ENCODE peak calls at places on chromosomes 7 and 10, in eight cellular contexts. U is ureter; P is NCI-H1092 treated with DMSO at 0.1 percent for 48 hours; K is MM.1S; I is Peyer's patch; Q is AG04450; M is activated naive CD4-positive, alpha-beta T cell treated with Interleukin-2 at 50 U/mL for 16 hours; W is chondrocyte. J is an unnamed sample.

GRCh38 chr7:77903597-77903996 is 105.0 kb downstream of the PHTF2 start:
- DNase-seq in M (peak), I (no peak), K (no peak), W (no peak), P (no peak), Q (no peak), U (no peak), J (no peak)

GRCh38 chr10:1151071-1152033 is 95.2 kb downstream of the WDR37 start:
- DNase-seq in U (no peak), K (no peak), M (no peak), W (peak), P (no peak), Q (no peak), I (no peak), J (peak)

GRCh38 chr7:117597755-117598154 is 117.9 kb downstream of the CFTR start:
- DNase-seq in K (no peak), Q (no peak), U (no peak), W (no peak), P (no peak), M (no peak), I (no peak), J (no peak)

GRCh38 chr10:29588640-29589421 is 45.9 kb downstream of the SVIL start:
- DNase-seq in U (no peak), M (no peak), P (no peak), W (no peak), I (no peak), Q (no peak), K (no peak), J (peak)

GRCh38 chr10:62029401-62029800 is 127.9 kb downstream of the ARID5B start:
- DNase-seq in W (no peak), M (no peak), U (no peak), K (no peak), I (no peak), Q (no peak), P (no peak), J (no peak)

GRCh38 chr7:94561841-94562514 is 52.4 kb downstream of the CASD1 start:
- DNase-seq in M (no peak), I (no peak), W (no peak), Q (no peak), P (no peak), K (no peak), U (no peak), J (no peak)

GRCh38 chr10:67668448-67668847 is 27.5 kb downstream of the CTNNA3 start:
- DNase-seq in Q (no peak), I (no peak), M (no peak), W (no peak), U (no peak), K (no peak), P (no peak), J (no peak)

GRCh38 chr7:21198929-21199328 is 229.0 kb upstream of the SP4 start:
- DNase-seq in U (no peak), K (no peak), Q (no peak), W (no peak), I (no peak), P (no peak), M (no peak), J (no peak)

GRCh38 chr7:155979994-155980393 is 167.7 kb upstream of the SHH start:
- DNase-seq in M (no peak), W (peak), I (peak), Q (no peak), P (no peak), U (no peak), K (no peak), J (peak)

GRCh38 chr10:92486637-92487036 is 87.3 kb downstream of the IDE start:
- DNase-seq in Q (no peak), I (no peak), P (no peak), U (no peak), K (no peak), W (no peak), M (no peak), J (no peak)

GRCh38 chr7:47508389-47509380 is 73.2 kb downstream of the TNS3 start:
- DNase-seq in K (no peak), I (no peak), M (no peak), U (no peak), W (peak), P (no peak), Q (no peak), J (no peak)

GRCh38 chr7:54398863-54399262 is 143.3 kb upstream of the VSTM2A start:
- DNase-seq in K (no peak), Q (no peak), P (no peak), U (no peak), M (no peak), I (no peak), W (no peak), J (no peak)

GRCh38 chr7:71665716-71666115 is 533.8 kb downstream of the GALNT17 start:
- DNase-seq in P (no peak), M (no peak), W (no peak), I (no peak), Q (no peak), U (no peak), K (no peak), J (no peak)

GRCh38 chr7:142301299-142301698 is 43.4 kb upstream of the PRSS58 start:
- DNase-seq in K (no peak), W (no peak), M (no peak), P (no peak), U (no peak), I (no peak), Q (no peak), J (no peak)

GRCh38 chr7:77746164-77746823 is 50.0 kb downstream of the RSBN1L start:
- DNase-seq in M (no peak), P (no peak), W (no peak), K (no peak), U (no peak), Q (no peak), I (no peak), J (no peak)

GRCh38 chr7:1813394-1814088 is 143.5 kb downstream of the ELFN1 start:
- DNase-seq in M (no peak), K (no peak), I (no peak), Q (no peak), U (peak), P (no peak), W (peak), J (no peak)

GRCh38 chr10:111076682-111077661 is at the start of gene ADRA2A:
- DNase-seq in P (peak), U (no peak), W (no peak), M (peak), Q (no peak), K (peak), I (peak), J (no peak)

GRCh38 chr10:15211464-15211979 is 43.0 kb upstream of the NMT2 start:
- DNase-seq in W (no peak), I (no peak), P (no peak), K (no peak), U (no peak), M (no peak), Q (peak), J (no peak)

GRCh38 chr7:73599916-73600315 is 21.5 kb upstream of the TBL2 start:
- DNase-seq in M (no peak), K (no peak), P (no peak), W (no peak), Q (no peak), U (no peak), I (no peak), J (no peak)

GRCh38 chr10:8078027-8078426 is 23.5 kb downstream of the GATA3 start:
- DNase-seq in Q (no peak), K (no peak), I (no peak), W (no peak), U (no peak), M (no peak), P (no peak), J (no peak)

GRCh38 chr7:81846398-81846797 is 76.6 kb upstream of the HGF start:
- DNase-seq in Q (peak), U (no peak), P (no peak), M (no peak), K (peak), I (peak), W (no peak), J (no peak)

GRCh38 chr7:100897111-100897608 is 1.5 kb upstream of the ACHE start:
- DNase-seq in I (peak), U (peak), W (no peak), Q (no peak), P (no peak), M (peak), K (no peak), J (no peak)

GRCh38 chr7:132825932-132826480 is 249.7 kb upstream of the PLXNA4 start:
- DNase-seq in K (no peak), Q (no peak), W (no peak), M (no peak), P (no peak), I (no peak), U (no peak), J (no peak)

GRCh38 chr10:58028597-58029366 is 238.9 kb downstream of the IPMK start:
- DNase-seq in Q (peak), K (no peak), M (no peak), I (no peak), P (no peak), U (no peak), W (no peak), J (no peak)

GRCh38 chr7:29684787-29685650 is 121.3 kb upstream of the WIPF3 start:
- DNase-seq in I (peak), U (peak), M (peak), K (peak), W (peak), Q (peak), P (peak), J (peak)

GRCh38 chr10:61752111-61753011 is 89.6 kb downstream of the CABCOCO1 start:
- DNase-seq in W (no peak), K (peak), I (no peak), M (no peak), Q (no peak), P (no peak), U (no peak), J (no peak)

GRCh38 chr10:49254556-49255318 is 44.2 kb upstream of the C10orf71 start:
- DNase-seq in M (peak), W (no peak), K (no peak), I (no peak), P (no peak), Q (no peak), U (no peak), J (no peak)

GRCh38 chr10:102480396-102480795 is 22.1 kb downstream of the ACTR1A start:
- DNase-seq in P (no peak), U (no peak), M (no peak), Q (no peak), I (no peak), W (peak), K (no peak), J (no peak)

GRCh38 chr10:97525086-97525485 is 26.4 kb downstream of the UBTD1 start:
- DNase-seq in I (no peak), U (no peak), K (no peak), W (no peak), Q (no peak), M (no peak), P (no peak), J (no peak)

GRCh38 chr7:101996876-101997275 is 179.4 kb downstream of the CUX1 start:
- DNase-seq in K (no peak), W (no peak), I (no peak), Q (no peak), M (no peak), P (no peak), U (no peak), J (no peak)

GRCh38 chr10:4541292-4541691 is 284.7 kb upstream of the AKR1E2 start:
- DNase-seq in K (no peak), U (no peak), M (no peak), I (no peak), P (no peak), W (no peak), Q (peak), J (peak)